ENCODE peak calls at places on chromosomes 16 and 17, in eight cellular contexts. U is NCI-H1092 treated with DMSO at 0.1 percent for 48 hours, H is cardiac septum, R is NCI-H2081, W is fibroblast of the aortic adventitia, G is caudate nucleus, F is sciatic nerve, Z is PC-9. Y is an unnamed sample.

GRCh38 chr16:11139624-11140375 is 116.2 kb downstream of the SOCS1 start:
- DNase-seq in U (no peak), H (no peak), R (no peak), W (no peak), G (no peak), F (no peak), Z (no peak), Y (no peak)

GRCh38 chr16:84699147-84699711 is 571 bp upstream of the USP10 start:
- DNase-seq in U (no peak), H (no peak), R (peak; percentile 19), W (no peak), G (peak; percentile 26), F (no peak), Z (no peak), Y (no peak)

GRCh38 chr17:57669671-57670529 is 75.2 kb downstream of the CCDC182 start:
- DNase-seq in U (no peak), H (no peak), R (no peak), W (no peak), G (no peak), F (no peak), Z (no peak), Y (no peak)

GRCh38 chr17:74956093-74956492 is 16.5 kb downstream of the HID1 start:
- DNase-seq in U (no peak), H (no peak), R (no peak), W (no peak), G (no peak), F (no peak), Z (no peak), Y (no peak)

GRCh38 chr16:56625943-56626654 is 518 bp downstream of the MT1E start:
- DNase-seq in U (no peak), H (no peak), R (no peak), W (peak; percentile 90), G (no peak), F (peak; percentile 73), Z (no peak), Y (no peak)

GRCh38 chr16:78310990-78311561 is 211.6 kb downstream of the WWOX start:
- DNase-seq in U (no peak), H (no peak), R (no peak), W (no peak), G (no peak), F (no peak), Z (no peak), Y (no peak)

GRCh38 chr16:89137666-89138512 is 33.7 kb upstream of the CDH15 start:
- DNase-seq in U (no peak), H (no peak), R (no peak), W (no peak), G (no peak), F (no peak), Z (no peak), Y (no peak)

GRCh38 chr16:88634141-88634993 is 4.0 kb upstream of the IL17C start:
- DNase-seq in U (no peak), H (no peak), R (no peak), W (peak; percentile 23), G (no peak), F (no peak), Z (no peak), Y (peak; percentile 80)

GRCh38 chr17:80394629-80395216 is 20.2 kb upstream of the ENDOV start:
- DNase-seq in U (no peak), H (no peak), R (no peak), W (no peak), G (no peak), F (peak; percentile 40), Z (no peak), Y (no peak)

GRCh38 chr16:3484328-3485096 is 10.8 kb downstream of the C16orf90 start:
- DNase-seq in U (no peak), H (no peak), R (no peak), W (no peak), G (no peak), F (no peak), Z (no peak), Y (no peak)

GRCh38 chr17:63932008-63932561 is at the start of gene CD79B:
- DNase-seq in U (no peak), H (no peak), R (no peak), W (no peak), G (no peak), F (no peak), Z (no peak), Y (peak; percentile 98)

GRCh38 chr16:4744758-4745569 is 10.6 kb downstream of the DNAAF8 start:
- DNase-seq in U (no peak), H (no peak), R (no peak), W (no peak), G (no peak), F (no peak), Z (no peak), Y (no peak)

GRCh38 chr17:83094291-83094690 is 14.9 kb downstream of the METRNL start:
- DNase-seq in U (no peak), H (no peak), R (no peak), W (no peak), G (no peak), F (no peak), Z (no peak), Y (no peak)

GRCh38 chr16:46911038-46911437 is 26.9 kb downstream of the GPT2 start:
- DNase-seq in U (no peak), H (no peak), R (no peak), W (no peak), G (peak; percentile 46), F (no peak), Z (no peak), Y (no peak)

GRCh38 chr16:30659507-30660423 is 1.5 kb downstream of the FBRS start:
- DNase-seq in U (no peak), H (peak; percentile 78), R (peak; percentile 13), W (no peak), G (no peak), F (no peak), Z (peak; percentile 72), Y (no peak)

GRCh38 chr17:55237268-55237667 is 27.5 kb upstream of the HLF start:
- DNase-seq in U (no peak), H (no peak), R (no peak), W (peak; percentile 2), G (no peak), F (no peak), Z (no peak), Y (no peak)

Y was measured in GM12892.